ENCODE peak calls at places on chromosomes 4 and X, in six cellular contexts. One of them, this sample, is unnamed.

GRCh38 chr4:110480031-110480549 is 4.1 kb downstream of the ENPEP start:
- DNase-seq in A549: no peak
- DNase-seq in brain microvascular endothelial cell: peak
- DNase-seq in epithelial cell of proximal tubule: peak
- DNase-seq in fibroblast of mammary gland: peak
- DNase-seq in left ventricle myocardium inferior: no peak
- DNase-seq in this sample: peak

GRCh38 chrX:129523076-129524055 is at the start of gene SMARCA1:
- DNase-seq in left ventricle myocardium inferior: peak
- DNase-seq in epithelial cell of proximal tubule: no peak
- DNase-seq in brain microvascular endothelial cell: peak
- DNase-seq in A549: peak
- DNase-seq in fibroblast of mammary gland: peak
- DNase-seq in this sample: no peak

GRCh38 chr4:2886161-2886560 is 42.5 kb downstream of the ADD1 start:
- DNase-seq in fibroblast of mammary gland: no peak
- DNase-seq in epithelial cell of proximal tubule: no peak
- DNase-seq in A549: no peak
- DNase-seq in brain microvascular endothelial cell: no peak
- DNase-seq in left ventricle myocardium inferior: no peak
- DNase-seq in this sample: no peak

GRCh38 chr4:100962698-100963097 is 384.6 kb downstream of the PPP3CA start:
- DNase-seq in brain microvascular endothelial cell: no peak
- DNase-seq in A549: no peak
- DNase-seq in left ventricle myocardium inferior: no peak
- DNase-seq in epithelial cell of proximal tubule: no peak
- DNase-seq in fibroblast of mammary gland: no peak
- DNase-seq in this sample: no peak

GRCh38 chr4:34720563-34720962 is 1523.8 kb downstream of the ARAP2 start:
- DNase-seq in fibroblast of mammary gland: peak
- DNase-seq in left ventricle myocardium inferior: no peak
- DNase-seq in brain microvascular endothelial cell: no peak
- DNase-seq in A549: peak
- DNase-seq in epithelial cell of proximal tubule: no peak
- DNase-seq in this sample: peak

GRCh38 chr4:14532436-14532835 is 469.8 kb upstream of the CPEB2 start:
- DNase-seq in epithelial cell of proximal tubule: no peak
- DNase-seq in A549: no peak
- DNase-seq in left ventricle myocardium inferior: no peak
- DNase-seq in brain microvascular endothelial cell: no peak
- DNase-seq in fibroblast of mammary gland: no peak
- DNase-seq in this sample: no peak

GRCh38 chr4:30717208-30718020 is 2.8 kb upstream of the PCDH7 start:
- DNase-seq in brain microvascular endothelial cell: peak
- DNase-seq in A549: peak
- DNase-seq in epithelial cell of proximal tubule: no peak
- DNase-seq in left ventricle myocardium inferior: peak
- DNase-seq in fibroblast of mammary gland: peak
- DNase-seq in this sample: no peak

GRCh38 chr4:1261107-1261928 is 12.4 kb upstream of the CTBP1 start:
- DNase-seq in A549: no peak
- DNase-seq in fibroblast of mammary gland: no peak
- DNase-seq in brain microvascular endothelial cell: no peak
- DNase-seq in left ventricle myocardium inferior: no peak
- DNase-seq in epithelial cell of proximal tubule: no peak
- DNase-seq in this sample: no peak

GRCh38 chrX:21912220-21912619 is 28.3 kb upstream of the SMS start:
- DNase-seq in A549: no peak
- DNase-seq in fibroblast of mammary gland: no peak
- DNase-seq in left ventricle myocardium inferior: no peak
- DNase-seq in brain microvascular endothelial cell: no peak
- DNase-seq in epithelial cell of proximal tubule: no peak
- DNase-seq in this sample: no peak

GRCh38 chr4:128393111-128393704 is 105.6 kb upstream of the PGRMC2 start:
- DNase-seq in brain microvascular endothelial cell: peak
- DNase-seq in epithelial cell of proximal tubule: peak
- DNase-seq in fibroblast of mammary gland: peak
- DNase-seq in A549: no peak
- DNase-seq in left ventricle myocardium inferior: no peak
- DNase-seq in this sample: no peak

GRCh38 chrX:15744181-15744867 is 6.3 kb downstream of the CA5B start:
- DNase-seq in fibroblast of mammary gland: no peak
- DNase-seq in A549: peak
- DNase-seq in epithelial cell of proximal tubule: no peak
- DNase-seq in left ventricle myocardium inferior: no peak
- DNase-seq in brain microvascular endothelial cell: no peak
- DNase-seq in this sample: no peak

GRCh38 chr4:40055873-40056721 is 553 bp upstream of the N4BP2 start:
- DNase-seq in left ventricle myocardium inferior: peak
- DNase-seq in A549: peak
- DNase-seq in brain microvascular endothelial cell: peak
- DNase-seq in epithelial cell of proximal tubule: no peak
- DNase-seq in fibroblast of mammary gland: peak
- DNase-seq in this sample: peak

GRCh38 chr4:139819082-139819481 is 153.5 kb downstream of the MGST2 start:
- DNase-seq in epithelial cell of proximal tubule: no peak
- DNase-seq in fibroblast of mammary gland: no peak
- DNase-seq in left ventricle myocardium inferior: no peak
- DNase-seq in brain microvascular endothelial cell: no peak
- DNase-seq in A549: no peak
- DNase-seq in this sample: no peak

GRCh38 chr4:88659061-88659889 is 38.4 kb downstream of the NAP1L5 start:
- DNase-seq in epithelial cell of proximal tubule: peak
- DNase-seq in A549: peak
- DNase-seq in brain microvascular endothelial cell: peak
- DNase-seq in left ventricle myocardium inferior: no peak
- DNase-seq in fibroblast of mammary gland: peak
- DNase-seq in this sample: peak

GRCh38 chr4:13710486-13710885 is 83.0 kb upstream of the BOD1L1 start:
- DNase-seq in brain microvascular endothelial cell: no peak
- DNase-seq in epithelial cell of proximal tubule: no peak
- DNase-seq in left ventricle myocardium inferior: no peak
- DNase-seq in fibroblast of mammary gland: no peak
- DNase-seq in A549: no peak
- DNase-seq in this sample: no peak

GRCh38 chr4:187149229-187149628 is 425.6 kb upstream of the FAT1 start:
- DNase-seq in brain microvascular endothelial cell: no peak
- DNase-seq in A549: no peak
- DNase-seq in fibroblast of mammary gland: no peak
- DNase-seq in epithelial cell of proximal tubule: no peak
- DNase-seq in left ventricle myocardium inferior: no peak
- DNase-seq in this sample: no peak

GRCh38 chr4:153420361-153420760 is 45.8 kb upstream of the TMEM131L start:
- DNase-seq in A549: no peak
- DNase-seq in epithelial cell of proximal tubule: no peak
- DNase-seq in fibroblast of mammary gland: peak
- DNase-seq in brain microvascular endothelial cell: no peak
- DNase-seq in left ventricle myocardium inferior: no peak
- DNase-seq in this sample: no peak

GRCh38 chr4:139300431-139301142 is 718 bp upstream of the NAA15 start:
- DNase-seq in fibroblast of mammary gland: peak
- DNase-seq in left ventricle myocardium inferior: no peak
- DNase-seq in A549: peak
- DNase-seq in brain microvascular endothelial cell: peak
- DNase-seq in epithelial cell of proximal tubule: peak
- DNase-seq in this sample: no peak

GRCh38 chrX:79367907-79368306 is 773 bp upstream of the ITM2A start:
- DNase-seq in epithelial cell of proximal tubule: no peak
- DNase-seq in left ventricle myocardium inferior: no peak
- DNase-seq in brain microvascular endothelial cell: no peak
- DNase-seq in A549: no peak
- DNase-seq in fibroblast of mammary gland: no peak
- DNase-seq in this sample: no peak

GRCh38 chr4:185017964-185018772 is at the start of gene HELT:
- DNase-seq in fibroblast of mammary gland: no peak
- DNase-seq in A549: no peak
- DNase-seq in left ventricle myocardium inferior: no peak
- DNase-seq in brain microvascular endothelial cell: no peak
- DNase-seq in epithelial cell of proximal tubule: no peak
- DNase-seq in this sample: no peak

GRCh38 chrX:3384330-3384729 is 37.9 kb upstream of the MXRA5 start:
- DNase-seq in left ventricle myocardium inferior: no peak
- DNase-seq in brain microvascular endothelial cell: peak
- DNase-seq in epithelial cell of proximal tubule: peak
- DNase-seq in A549: no peak
- DNase-seq in fibroblast of mammary gland: no peak
- DNase-seq in this sample: no peak

GRCh38 chrX:140765043-140765784 is 55.7 kb downstream of the LINC00632 start:
- DNase-seq in left ventricle myocardium inferior: no peak
- DNase-seq in A549: peak
- DNase-seq in brain microvascular endothelial cell: peak
- DNase-seq in epithelial cell of proximal tubule: no peak
- DNase-seq in fibroblast of mammary gland: peak
- DNase-seq in this sample: no peak

GRCh38 chr4:154707877-154708276 is 35.9 kb upstream of the LRAT start:
- DNase-seq in left ventricle myocardium inferior: no peak
- DNase-seq in fibroblast of mammary gland: no peak
- DNase-seq in A549: no peak
- DNase-seq in epithelial cell of proximal tubule: no peak
- DNase-seq in brain microvascular endothelial cell: no peak
- DNase-seq in this sample: no peak

GRCh38 chr4:11489449-11490083 is 60.9 kb upstream of the HS3ST1 start:
- DNase-seq in fibroblast of mammary gland: no peak
- DNase-seq in brain microvascular endothelial cell: no peak
- DNase-seq in left ventricle myocardium inferior: no peak
- DNase-seq in epithelial cell of proximal tubule: no peak
- DNase-seq in A549: no peak
- DNase-seq in this sample: no peak

GRCh38 chr4:128660361-128660964 is 149.0 kb upstream of the JADE1 start:
- DNase-seq in epithelial cell of proximal tubule: no peak
- DNase-seq in fibroblast of mammary gland: peak
- DNase-seq in A549: no peak
- DNase-seq in left ventricle myocardium inferior: no peak
- DNase-seq in brain microvascular endothelial cell: no peak
- DNase-seq in this sample: no peak

GRCh38 chrX:39133971-39134370 is 332.7 kb downstream of the MID1IP1 start:
- DNase-seq in epithelial cell of proximal tubule: no peak
- DNase-seq in brain microvascular endothelial cell: no peak
- DNase-seq in A549: peak
- DNase-seq in fibroblast of mammary gland: no peak
- DNase-seq in left ventricle myocardium inferior: no peak
- DNase-seq in this sample: no peak

GRCh38 chr4:185645403-185645802 is 110.1 kb upstream of the PDLIM3 start:
- DNase-seq in epithelial cell of proximal tubule: no peak
- DNase-seq in A549: no peak
- DNase-seq in brain microvascular endothelial cell: no peak
- DNase-seq in left ventricle myocardium inferior: no peak
- DNase-seq in fibroblast of mammary gland: no peak
- DNase-seq in this sample: no peak

GRCh38 chrX:23403849-23404248 is 69.2 kb downstream of the PTCHD1 start:
- DNase-seq in left ventricle myocardium inferior: no peak
- DNase-seq in epithelial cell of proximal tubule: no peak
- DNase-seq in fibroblast of mammary gland: no peak
- DNase-seq in A549: peak
- DNase-seq in brain microvascular endothelial cell: no peak
- DNase-seq in this sample: no peak

GRCh38 chrX:10486373-10486772 is 134.0 kb downstream of the MID1 start:
- DNase-seq in left ventricle myocardium inferior: no peak
- DNase-seq in fibroblast of mammary gland: peak
- DNase-seq in epithelial cell of proximal tubule: peak
- DNase-seq in A549: peak
- DNase-seq in brain microvascular endothelial cell: peak
- DNase-seq in this sample: no peak

GRCh38 chr4:117971406-117971805 is 62.9 kb upstream of the NDST3 start:
- DNase-seq in epithelial cell of proximal tubule: no peak
- DNase-seq in brain microvascular endothelial cell: no peak
- DNase-seq in fibroblast of mammary gland: no peak
- DNase-seq in A549: no peak
- DNase-seq in left ventricle myocardium inferior: no peak
- DNase-seq in this sample: no peak

GRCh38 chr4:55272576-55272975 is 73.5 kb upstream of the SRD5A3 start:
- DNase-seq in epithelial cell of proximal tubule: no peak
- DNase-seq in left ventricle myocardium inferior: no peak
- DNase-seq in A549: no peak
- DNase-seq in fibroblast of mammary gland: no peak
- DNase-seq in brain microvascular endothelial cell: no peak
- DNase-seq in this sample: no peak

GRCh38 chr4:47209833-47210232 is 178.5 kb downstream of the GABRB1 start:
- DNase-seq in fibroblast of mammary gland: peak
- DNase-seq in brain microvascular endothelial cell: peak
- DNase-seq in epithelial cell of proximal tubule: peak
- DNase-seq in left ventricle myocardium inferior: no peak
- DNase-seq in A549: no peak
- DNase-seq in this sample: no peak

GRCh38 chr4:153347117-153347516 is 2.6 kb downstream of the MND1 start:
- DNase-seq in left ventricle myocardium inferior: no peak
- DNase-seq in brain microvascular endothelial cell: no peak
- DNase-seq in fibroblast of mammary gland: no peak
- DNase-seq in epithelial cell of proximal tubule: no peak
- DNase-seq in A549: no peak
- DNase-seq in this sample: no peak

GRCh38 chr4:58163172-58163571 is 1053.0 kb upstream of the IGFBP7 start:
- DNase-seq in fibroblast of mammary gland: no peak
- DNase-seq in brain microvascular endothelial cell: no peak
- DNase-seq in A549: no peak
- DNase-seq in epithelial cell of proximal tubule: no peak
- DNase-seq in left ventricle myocardium inferior: no peak
- DNase-seq in this sample: no peak
- TF ChIP-seq CTCF in fibroblast of mammary gland: no peak
- TF ChIP-seq CTCF in brain microvascular endothelial cell: no peak
- TF ChIP-seq CTCF in A549: no peak
- TF ChIP-seq CTCF in epithelial cell of proximal tubule: no peak
- TF ChIP-seq CTCF in left ventricle myocardium inferior: no peak
- TF ChIP-seq CTCF in this sample: no peak

DNA sequence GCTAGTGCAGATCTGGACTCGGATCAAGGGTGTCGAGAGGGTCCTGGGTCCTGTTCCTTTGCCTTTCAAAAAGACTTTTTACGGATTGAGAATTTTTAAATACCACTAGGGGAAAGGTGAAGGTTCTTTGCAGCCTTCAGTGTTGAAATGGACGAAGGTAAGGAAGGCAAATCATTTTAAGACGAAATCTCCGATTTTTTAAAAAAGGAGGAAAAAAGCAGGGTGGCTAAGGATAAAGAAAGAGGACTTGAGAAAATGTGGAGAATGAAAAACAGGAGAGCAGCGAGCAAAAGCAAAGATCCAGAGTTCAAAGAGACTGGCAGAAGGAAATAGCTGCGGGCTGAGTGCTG is 333 bp downstream of the EPHA5 start:
- DNase-seq in left ventricle myocardium inferior: no peak
- DNase-seq in brain microvascular endothelial cell: no peak
- DNase-seq in fibroblast of mammary gland: no peak
- DNase-seq in A549: no peak
- DNase-seq in epithelial cell of proximal tubule: no peak
- DNase-seq in this sample: no peak
- H3K4me3 ChIP-seq in left ventricle myocardium inferior: peak
- H3K4me3 ChIP-seq in brain microvascular endothelial cell: peak
- H3K4me3 ChIP-seq in fibroblast of mammary gland: peak
- H3K4me3 ChIP-seq in A549: peak
- H3K4me3 ChIP-seq in epithelial cell of proximal tubule: peak
- H3K4me3 ChIP-seq in this sample: no peak

GRCh38 chr4:107046261-107046660 is 10.1 kb upstream of the DKK2 start:
- DNase-seq in left ventricle myocardium inferior: no peak
- DNase-seq in brain microvascular endothelial cell: no peak
- DNase-seq in epithelial cell of proximal tubule: no peak
- DNase-seq in fibroblast of mammary gland: no peak
- DNase-seq in A549: no peak
- DNase-seq in this sample: no peak

GRCh38 chr4:107050525-107051135 is 14.5 kb upstream of the DKK2 start:
- DNase-seq in fibroblast of mammary gland: peak
- DNase-seq in brain microvascular endothelial cell: no peak
- DNase-seq in A549: peak
- DNase-seq in epithelial cell of proximal tubule: no peak
- DNase-seq in left ventricle myocardium inferior: no peak
- DNase-seq in this sample: no peak
- TF ChIP-seq CTCF in fibroblast of mammary gland: peak
- TF ChIP-seq CTCF in brain microvascular endothelial cell: peak
- TF ChIP-seq CTCF in A549: peak
- TF ChIP-seq CTCF in epithelial cell of proximal tubule: peak
- TF ChIP-seq CTCF in left ventricle myocardium inferior: peak
- TF ChIP-seq CTCF in this sample: peak

GRCh38 chrX:65866146-65866545 is 173.7 kb downstream of the VSIG4 start:
- DNase-seq in epithelial cell of proximal tubule: no peak
- DNase-seq in brain microvascular endothelial cell: no peak
- DNase-seq in left ventricle myocardium inferior: no peak
- DNase-seq in A549: no peak
- DNase-seq in fibroblast of mammary gland: no peak
- DNase-seq in this sample: no peak
- H3K4me3 ChIP-seq in epithelial cell of proximal tubule: no peak
- H3K4me3 ChIP-seq in brain microvascular endothelial cell: no peak
- H3K4me3 ChIP-seq in left ventricle myocardium inferior: no peak
- H3K4me3 ChIP-seq in A549: no peak
- H3K4me3 ChIP-seq in fibroblast of mammary gland: no peak
- H3K4me3 ChIP-seq in this sample: no peak

This sample was measured in HFF-Myc.